ENCODE peak calls at places on chromosomes 3 and 15, in eight cellular contexts. G, P, I, U, F, V, B and Q are unnamed samples. For H3K36me3, the result is how much of the 10 kb centered on the place peaks cover.

GRCh38 chr3:148873270-148873927 is 8.3 kb downstream of the CPA3 start:
- DNase-seq in U (no peak), F (no peak), G (no peak), I (no peak), B (no peak), P (no peak), V (peak), Q (no peak)

GRCh38 chr15:25725758-25726157 is 137.4 kb downstream of the ATP10A start:
- DNase-seq in I (peak), G (no peak), B (no peak), V (no peak), F (no peak), U (no peak), P (peak), Q (no peak)

GRCh38 chr3:125025647-125026046 is 30.1 kb downstream of the HEG1 start:
- DNase-seq in V (peak), U (no peak), B (no peak), I (no peak), P (no peak), F (no peak), G (no peak), Q (no peak)

GRCh38 chr3:107988464-107989156 is 102.2 kb downstream of the CD47 start:
- DNase-seq in P (no peak), V (peak), U (no peak), B (peak), F (no peak), G (peak), I (no peak), Q (peak)

GRCh38 chr3:87792532-87793321 is 266.1 kb downstream of the CGGBP1 start:
- DNase-seq in B (peak), F (no peak), G (no peak), I (no peak), P (no peak), U (no peak), V (peak), Q (peak)

GRCh38 chr3:37907906-37908305 is 46.2 kb downstream of the CTDSPL start:
- DNase-seq in V (peak), P (no peak), F (no peak), G (no peak), I (no peak), U (no peak), B (no peak), Q (no peak)

GRCh38 chr15:91568036-91568435 is 285.5 kb upstream of the SLCO3A1 start:
- DNase-seq in G (no peak), P (no peak), F (no peak), V (no peak), U (no peak), B (no peak), I (no peak), Q (no peak)

GRCh38 chr3:197428117-197428761 is 127.5 kb downstream of the BDH1 start:
- DNase-seq in G (peak), P (no peak), V (peak), I (no peak), F (no peak), U (peak), B (peak), Q (peak)

GRCh38 chr3:178439504-178439903 is 96.7 kb upstream of the KCNMB2 start:
- DNase-seq in V (peak), I (no peak), B (peak), U (no peak), P (no peak), G (peak), F (no peak), Q (peak)

GRCh38 chr15:62241135-62241770 is 76.2 kb upstream of the C2CD4B start:
- DNase-seq in P (no peak), V (no peak), U (no peak), G (peak), F (no peak), B (peak), I (no peak), Q (peak)

GRCh38 chr3:164416491-164417222 is 661.6 kb downstream of the SI start:
- DNase-seq in V (peak), B (no peak), P (no peak), U (no peak), I (no peak), G (peak), F (no peak), Q (no peak)

GRCh38 chr3:141235661-141236171 is 4.1 kb downstream of the PXYLP1 start:
- DNase-seq in F (no peak), P (peak), I (no peak), G (no peak), B (no peak), V (no peak), U (peak), Q (no peak)

GRCh38 chr3:11059090-11059798 is 66.7 kb downstream of the SLC6A1 start:
- DNase-seq in P (no peak), V (peak), U (no peak), I (peak), B (peak), F (peak), G (peak), Q (peak)

GRCh38 chr3:125213946-125214542 is 1.5 kb upstream of the SLC12A8 start:
- DNase-seq in F (no peak), U (no peak), V (peak), I (no peak), G (no peak), B (no peak), P (no peak), Q (no peak)

GRCh38 chr3:126293370-126294082 is 63.7 kb downstream of the KLF15 start:
- DNase-seq in G (no peak), U (no peak), I (peak), F (no peak), V (peak), B (peak), P (peak), Q (no peak)

GRCh38 chr3:100972867-100973266 is 20.4 kb downstream of the ABI3BP start:
- DNase-seq in I (no peak), F (no peak), V (peak), G (no peak), U (no peak), P (no peak), B (peak), Q (no peak)

GRCh38 chr3:61425356-61425755 is 136.0 kb upstream of the PTPRG start:
- DNase-seq in I (no peak), B (no peak), U (no peak), P (no peak), F (no peak), V (no peak), G (no peak), Q (no peak)

GRCh38 chr3:159795776-159796175 is 192.9 kb upstream of the IL12A start:
- DNase-seq in V (peak), F (no peak), P (no peak), B (no peak), G (no peak), I (no peak), U (no peak), Q (no peak)

GRCh38 chr3:192907784-192908183 is 9.9 kb downstream of the MB21D2 start:
- DNase-seq in U (no peak), B (peak), F (no peak), G (peak), I (no peak), P (no peak), V (no peak), Q (no peak)

GRCh38 chr3:64082917-64083587 is 59.8 kb upstream of the PSMD6 start:
- DNase-seq in U (no peak), P (no peak), I (no peak), G (no peak), F (peak), B (no peak), V (no peak), Q (no peak)

GRCh38 chr15:83449250-83449671 is 2.1 kb downstream of the SH3GL3 start:
- DNase-seq in F (no peak), U (no peak), G (no peak), P (no peak), I (no peak), B (no peak), V (no peak), Q (no peak)

GRCh38 chr15:60130398-60130797 is 126.3 kb downstream of the FOXB1 start:
- DNase-seq in I (no peak), U (no peak), V (peak), B (no peak), P (no peak), F (no peak), G (no peak), Q (no peak)

GRCh38 chr15:36608166-36608565 is 28.7 kb downstream of the CDIN1 start:
- DNase-seq in I (no peak), G (no peak), V (peak), U (no peak), B (no peak), P (no peak), F (no peak), Q (no peak)

GRCh38 chr15:51837784-51838183 is 8.3 kb downstream of the TMOD3 start:
- DNase-seq in U (peak), V (peak), F (no peak), B (no peak), G (no peak), I (no peak), P (no peak), Q (no peak)

GRCh38 chr3:128945041-128945877 is 48.6 kb downstream of the CFAP92 start:
- DNase-seq in U (no peak), P (no peak), I (no peak), B (no peak), V (no peak), G (no peak), F (no peak), Q (no peak)

GRCh38 chr15:40990789-40991188 is 37.5 kb downstream of the CHAC1 start:
- DNase-seq in I (no peak), G (no peak), P (no peak), U (no peak), B (no peak), V (no peak), F (no peak), Q (no peak)

GRCh38 chr3:103499132-103499885 is 1064.5 kb downstream of the ZPLD1 start:
- DNase-seq in V (peak), U (no peak), P (no peak), G (peak), B (no peak), F (no peak), I (no peak), Q (no peak)

GRCh38 chr3:156181509-156181908 is 61.1 kb downstream of the KCNAB1 start:
- DNase-seq in V (peak), U (no peak), F (no peak), G (peak), B (peak), I (no peak), P (no peak), Q (no peak)

GRCh38 chr15:89442671-89443307 is 53.6 kb downstream of the RHCG start:
- DNase-seq in B (peak), U (no peak), G (peak), V (no peak), P (no peak), F (no peak), I (no peak), Q (peak)

GRCh38 chr15:42686281-42686680 is 50.6 kb downstream of the CDAN1 start:
- DNase-seq in P (no peak), I (no peak), U (no peak), G (no peak), V (no peak), F (no peak), B (no peak), Q (no peak)

GRCh38 chr3:129441782-129442181 is 1.8 kb downstream of the IFT122 start:
- DNase-seq in B (no peak), U (no peak), G (no peak), P (no peak), F (no peak), V (peak), I (no peak), Q (peak)

GRCh38 chr15:50828610-50829206 is 63.2 kb upstream of the SPPL2A start:
- DNase-seq in I (no peak), B (peak), F (peak), G (peak), P (no peak), U (no peak), V (peak), Q (peak)

GRCh38 chr3:11282250-11283125 is 10.3 kb downstream of the ATG7 start:
- DNase-seq in V (no peak), F (peak), I (peak), U (no peak), G (no peak), P (no peak), B (no peak), Q (no peak)

GRCh38 chr3:98073486-98073885 is 13.5 kb upstream of the OR5AC2 start:
- DNase-seq in B (no peak), I (no peak), U (no peak), G (no peak), P (no peak), V (no peak), F (no peak), Q (no peak)

GRCh38 chr3:188262913-188263683 is 109.1 kb downstream of the LPP start:
- DNase-seq in P (no peak), G (peak), B (peak), V (peak), U (no peak), F (no peak), I (no peak), Q (peak)

GRCh38 chr3:4720316-4721075 is 227.3 kb downstream of the ITPR1 start:
- DNase-seq in U (no peak), I (peak), B (peak), P (no peak), F (peak), V (peak), G (peak), Q (peak)

GRCh38 chr3:195466251-195466650 is 23.4 kb upstream of the ACAP2 start:
- DNase-seq in G (no peak), U (no peak), I (no peak), F (no peak), B (no peak), P (no peak), V (peak), Q (no peak)

GRCh38 chr15:39908186-39908585 is 11.9 kb downstream of the GPR176 start:
- DNase-seq in V (peak), G (peak), B (peak), F (no peak), P (no peak), U (no peak), I (no peak), Q (peak)

GRCh38 chr3:132222868-132223538 is 94.2 kb upstream of the ACP3 start:
- DNase-seq in B (no peak), F (no peak), V (no peak), P (no peak), U (no peak), G (no peak), I (no peak), Q (peak)

GRCh38 chr3:172263781-172264486 is 184.3 kb downstream of the GHSR start:
- DNase-seq in U (no peak), V (no peak), F (no peak), I (no peak), P (no peak), G (no peak), B (no peak), Q (no peak)

GRCh38 chr3:172270767-172271166 is 177.5 kb downstream of the GHSR start:
- DNase-seq in V (no peak), I (no peak), P (no peak), G (no peak), U (no peak), F (no peak), B (no peak), Q (no peak)

GRCh38 chr3:172268425-172268824 is 179.8 kb downstream of the GHSR start:
- DNase-seq in I (no peak), V (no peak), B (no peak), P (no peak), F (no peak), G (no peak), U (no peak), Q (no peak)

GRCh38 chr3:172268896-172269295 is 179.4 kb downstream of the GHSR start:
- DNase-seq in U (no peak), I (no peak), P (no peak), F (no peak), B (no peak), G (peak), V (no peak), Q (no peak)

GRCh38 chr3:172266103-172266502 is 182.2 kb downstream of the GHSR start:
- DNase-seq in V (no peak), G (no peak), U (no peak), P (no peak), I (no peak), F (no peak), B (no peak), Q (no peak)
- H3K36me3 ChIP-seq in V (under half), G (under half), U (under half), P (under half), I (under half), F (under half), B (under half), Q (half or more)

GRCh38 chr3:13332740-13333139 is 87.4 kb downstream of the NUP210 start:
- DNase-seq in I (no peak), F (no peak), B (no peak), P (no peak), U (no peak), V (no peak), G (no peak), Q (no peak)
- H3K36me3 ChIP-seq in I (under half), F (under half), B (under half), P (under half), U (under half), V (under half), G (under half), Q (under half)

GRCh38 chr3:113791381-113791780 is 44.5 kb downstream of the ATP6V1A start:
- DNase-seq in U (no peak), G (no peak), V (no peak), F (no peak), B (no peak), I (no peak), P (no peak), Q (peak)
- H3K36me3 ChIP-seq in U (under half), G (under half), V (under half), F (under half), B (under half), I (under half), P (under half), Q (under half)

DNA sequence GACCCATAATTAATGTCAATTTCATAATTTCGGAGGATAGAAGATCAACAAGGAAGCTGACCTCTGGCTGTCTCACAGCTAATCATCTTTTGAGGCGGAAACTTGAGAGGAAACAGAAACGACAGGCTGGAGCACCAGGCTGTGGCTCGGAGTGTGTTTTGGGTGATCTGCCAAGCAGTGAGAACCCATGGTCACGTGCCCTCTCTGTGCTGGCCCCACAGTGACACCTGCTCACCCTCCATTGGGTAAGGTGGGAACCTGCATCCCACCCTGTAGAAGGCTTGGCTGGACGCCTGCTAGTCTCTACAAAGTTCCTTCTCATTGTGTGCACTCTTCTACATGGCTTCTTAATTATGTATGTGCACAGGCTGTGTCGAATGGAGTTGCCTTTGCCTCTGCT is 719.3 kb upstream of the CFAP20DC start:
- DNase-seq in B (no peak), V (no peak), F (no peak), P (no peak), U (no peak), G (no peak), I (no peak), Q (no peak)
- H3K36me3 ChIP-seq in B (under half), V (under half), F (under half), P (under half), U (under half), G (under half), I (under half), Q (under half)

GRCh38 chr15:100658895-100659294 is 56.5 kb downstream of the ASB7 start:
- DNase-seq in I (no peak), U (no peak), V (no peak), P (no peak), F (no peak), G (no peak), B (no peak), Q (no peak)

GRCh38 chr15:100650685-100651084 is 48.3 kb downstream of the ASB7 start:
- DNase-seq in F (no peak), G (no peak), U (no peak), I (no peak), P (no peak), B (no peak), V (no peak), Q (no peak)

GRCh38 chr15:100651253-100651652 is 48.9 kb downstream of the ASB7 start:
- DNase-seq in V (peak), B (no peak), F (no peak), P (no peak), I (no peak), U (no peak), G (no peak), Q (peak)

DNA sequence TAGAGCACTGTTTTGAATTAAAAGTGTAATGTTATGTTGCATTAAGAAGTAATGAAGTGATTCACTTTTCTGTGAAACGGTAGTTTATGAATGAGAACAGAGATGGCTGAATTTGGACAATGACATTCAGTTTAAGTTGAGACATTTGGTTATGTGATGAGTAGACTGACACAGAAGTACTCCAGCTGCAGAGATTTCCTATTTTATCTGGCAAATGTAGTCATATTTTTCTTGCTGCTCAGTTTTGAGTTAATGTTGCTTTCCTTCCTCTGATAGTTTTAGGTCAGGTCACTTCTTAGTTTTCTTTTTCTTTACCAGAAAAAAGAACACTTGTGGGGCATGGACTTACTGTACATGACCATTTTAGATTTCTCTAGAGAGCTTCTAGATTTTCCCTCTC is 51.2 kb downstream of the ASB7 start:
- DNase-seq in G (no peak), P (no peak), F (no peak), I (no peak), B (no peak), V (no peak), U (no peak), Q (no peak)
- H3K36me3 ChIP-seq in G (under half), P (under half), F (under half), I (under half), B (under half), V (under half), U (under half), Q (under half)

GRCh38 chr3:123100192-123100776 is 33.5 kb downstream of the PDIA5 start:
- DNase-seq in G (no peak), B (no peak), U (no peak), V (no peak), F (no peak), I (no peak), P (no peak), Q (no peak)
- H3K36me3 ChIP-seq in G (half or more), B (under half), U (under half), V (under half), F (under half), I (under half), P (under half), Q (half or more)

GRCh38 chr3:51938780-51939425 is 2.8 kb downstream of the RRP9 start:
- DNase-seq in G (no peak), F (no peak), I (peak), U (no peak), P (peak), V (no peak), B (no peak), Q (no peak)

GRCh38 chr3:51934991-51935885 is 6.5 kb downstream of the RRP9 start:
- DNase-seq in G (no peak), P (no peak), F (no peak), U (no peak), V (no peak), B (no peak), I (peak), Q (no peak)

GRCh38 chr3:51937611-51938450 is 3.9 kb downstream of the RRP9 start:
- DNase-seq in U (no peak), F (no peak), V (no peak), P (peak), G (no peak), I (peak), B (no peak), Q (no peak)

GRCh38 chr3:51935886-51936755 is 5.6 kb downstream of the RRP9 start:
- DNase-seq in V (no peak), P (peak), I (peak), G (no peak), F (no peak), B (no peak), U (no peak), Q (no peak)

DNA sequence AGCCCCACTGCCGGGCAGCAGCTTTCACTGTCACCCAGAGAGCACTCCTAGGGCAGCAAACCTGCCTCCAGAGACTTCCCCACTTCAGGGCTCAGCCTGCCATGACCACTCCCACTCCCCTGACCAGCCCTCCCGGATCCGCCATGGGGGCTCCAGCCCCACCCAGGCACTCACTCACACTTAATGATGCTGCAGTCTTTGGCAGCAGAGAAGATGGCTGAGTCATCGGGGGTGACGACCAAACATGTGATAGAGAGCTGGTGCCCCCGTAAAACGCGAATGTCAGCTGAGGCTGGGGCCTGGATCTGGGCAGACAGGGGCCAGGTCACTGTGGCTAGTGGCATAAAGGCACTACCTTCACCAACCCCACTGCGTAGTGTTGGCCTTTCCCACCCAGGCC is 4.7 kb downstream of the RRP9 start:
- DNase-seq in U (no peak), B (no peak), V (peak), G (no peak), F (no peak), P (peak), I (peak), Q (peak)
- H3K36me3 ChIP-seq in U (under half), B (under half), V (under half), G (half or more), F (under half), P (under half), I (under half), Q (under half)